ENCODE peak calls at places on chromosomes 12 and 14, in seven cellular contexts. Y is activated B cell treated with CpG ODN at 0.5 μM for 24 hours; N is astrocyte; G is GM04504; I is CD4-positive, alpha-beta memory T cell; C is lung; F is Kasumi-1. T is an unnamed sample.

GRCh38 chr14:71372411-71372838 is 465.2 kb downstream of the PCNX1 start:
- DNase-seq in Y (no peak), N (peak), G (peak), I (no peak), C (no peak), F (no peak), T (peak)

GRCh38 chr12:69151254-69151751 is 88.1 kb upstream of the CPSF6 start:
- DNase-seq in Y (no peak), N (no peak), G (no peak), I (no peak), C (no peak), F (no peak), T (no peak)

GRCh38 chr12:114448618-114448933 is 42.6 kb upstream of the TBX5 start:
- DNase-seq in Y (no peak), N (no peak), G (no peak), I (no peak), C (no peak), F (no peak), T (no peak)

GRCh38 chr12:71748081-71748850 is 6.4 kb upstream of the RAB21 start:
- DNase-seq in Y (no peak), N (no peak), G (no peak), I (no peak), C (no peak), F (no peak), T (no peak)

GRCh38 chr12:103012884-103013283 is 55.4 kb downstream of the ASCL1 start:
- DNase-seq in Y (no peak), N (no peak), G (no peak), I (no peak), C (no peak), F (no peak), T (no peak)

GRCh38 chr14:64801800-64802199 is 77.9 kb downstream of the SPTB start:
- DNase-seq in Y (no peak), N (no peak), G (no peak), I (no peak), C (no peak), F (no peak), T (no peak)

GRCh38 chr12:49703647-49704137 is 3.5 kb downstream of the FMNL3 start:
- DNase-seq in Y (no peak), N (peak), G (no peak), I (no peak), C (no peak), F (peak), T (no peak)

GRCh38 chr14:36579573-36580140 is 2.8 kb downstream of the NKX2-8 start:
- DNase-seq in Y (no peak), N (no peak), G (no peak), I (no peak), C (no peak), F (no peak), T (no peak)

GRCh38 chr14:37655418-37655817 is 60.0 kb downstream of the TTC6 start:
- DNase-seq in Y (no peak), N (peak), G (no peak), I (no peak), C (no peak), F (no peak), T (no peak)

GRCh38 chr14:96805906-96806305 is 8.7 kb downstream of the VRK1 start:
- DNase-seq in Y (no peak), N (no peak), G (no peak), I (no peak), C (no peak), F (no peak), T (no peak)

GRCh38 chr14:46490150-46490769 is 161.3 kb downstream of the RPL10L start:
- DNase-seq in Y (no peak), N (peak), G (no peak), I (no peak), C (no peak), F (peak), T (no peak)

GRCh38 chr12:117986705-117987469 is 18.1 kb upstream of the KSR2 start:
- DNase-seq in Y (no peak), N (peak), G (peak), I (no peak), C (no peak), F (no peak), T (no peak)

GRCh38 chr14:93765032-93765626 is 23.2 kb downstream of the PRIMA1 start:
- DNase-seq in Y (no peak), N (no peak), G (no peak), I (no peak), C (no peak), F (no peak), T (no peak)

GRCh38 chr14:104101086-104101621 is 15.7 kb downstream of the ASPG start:
- DNase-seq in Y (no peak), N (no peak), G (no peak), I (no peak), C (no peak), F (no peak), T (no peak)

GRCh38 chr12:57765003-57765697 is 1.7 kb downstream of the CYP27B1 start:
- DNase-seq in Y (peak), N (no peak), G (no peak), I (no peak), C (no peak), F (peak), T (no peak)

GRCh38 chr14:77376771-77377501 is at the start of the genes SAMD15 and TMED8:
- DNase-seq in Y (peak), N (peak), G (peak), I (peak), C (peak), F (peak), T (peak)

GRCh38 chr12:22624908-22625646 is at the start of gene ETNK1:
- DNase-seq in Y (peak), N (peak), G (peak), I (peak), C (peak), F (peak), T (no peak)

GRCh38 chr12:132257955-132258490 is 71.4 kb downstream of the GALNT9 start:
- DNase-seq in Y (no peak), N (no peak), G (no peak), I (no peak), C (no peak), F (no peak), T (no peak)

GRCh38 chr14:71507681-71508080 is 424.5 kb upstream of the RGS6 start:
- DNase-seq in Y (no peak), N (no peak), G (no peak), I (no peak), C (no peak), F (no peak), T (no peak)

GRCh38 chr14:43729149-43729548 is 777.9 kb downstream of the FSCB start:
- DNase-seq in Y (no peak), N (no peak), G (no peak), I (no peak), C (no peak), F (peak), T (no peak)

GRCh38 chr14:55353686-55354467 is 57.8 kb downstream of the ATG14 start:
- DNase-seq in Y (no peak), N (no peak), G (no peak), I (peak), C (no peak), F (no peak), T (no peak)

GRCh38 chr12:6778212-6778570 is 5.9 kb downstream of the LAG3 start:
- DNase-seq in Y (no peak), N (no peak), G (no peak), I (no peak), C (no peak), F (no peak), T (no peak)

GRCh38 chr14:103616635-103617300 is 12.2 kb upstream of the KLC1 start:
- DNase-seq in Y (no peak), N (no peak), G (no peak), I (no peak), C (no peak), F (no peak), T (no peak)

GRCh38 chr14:100816950-100817901 is 8.7 kb upstream of the MEG3 start:
- DNase-seq in Y (no peak), N (no peak), G (no peak), I (no peak), C (no peak), F (no peak), T (no peak)

GRCh38 chr14:59098377-59098776 is 90.1 kb upstream of the DAAM1 start:
- DNase-seq in Y (no peak), N (peak), G (peak), I (no peak), C (no peak), F (no peak), T (no peak)

GRCh38 chr14:103121846-103122577 is 1.2 kb upstream of the TNFAIP2 start:
- DNase-seq in Y (no peak), N (peak), G (no peak), I (no peak), C (peak), F (peak), T (no peak)

GRCh38 chr12:67414011-67414715 is 145.0 kb downstream of the CAND1 start:
- DNase-seq in Y (no peak), N (no peak), G (no peak), I (no peak), C (no peak), F (no peak), T (no peak)

GRCh38 chr14:71686677-71687076 is 245.6 kb upstream of the RGS6 start:
- DNase-seq in Y (no peak), N (peak), G (peak), I (no peak), C (no peak), F (no peak), T (no peak)

GRCh38 chr14:99860219-99860618 is 67.0 kb downstream of the EML1 start:
- DNase-seq in Y (no peak), N (no peak), G (no peak), I (no peak), C (no peak), F (peak), T (no peak)

GRCh38 chr14:51014086-51014485 is 69.8 kb upstream of the PYGL start:
- DNase-seq in Y (no peak), N (peak), G (peak), I (no peak), C (no peak), F (no peak), T (no peak)

GRCh38 chr14:74619672-74620131 is 7.7 kb upstream of the LTBP2 start:
- DNase-seq in Y (no peak), N (peak), G (peak), I (no peak), C (peak), F (no peak), T (no peak)

GRCh38 chr12:17470460-17470859 is 619.5 kb downstream of the RERGL start:
- DNase-seq in Y (no peak), N (no peak), G (no peak), I (no peak), C (no peak), F (no peak), T (no peak)

GRCh38 chr14:103728141-103728540 is 12.5 kb downstream of the ZFYVE21 start:
- DNase-seq in Y (no peak), N (no peak), G (no peak), I (no peak), C (no peak), F (no peak), T (no peak)

GRCh38 chr12:3202734-3203446 is 125.7 kb downstream of the TSPAN9 start:
- DNase-seq in Y (peak), N (no peak), G (no peak), I (peak), C (peak), F (peak), T (peak)

GRCh38 chr12:42240131-42240750 is 2.2 kb upstream of the YAF2 start:
- DNase-seq in Y (no peak), N (no peak), G (no peak), I (no peak), C (no peak), F (no peak), T (no peak)

GRCh38 chr14:104741803-104742251 is 11.1 kb upstream of the SIVA1 start:
- DNase-seq in Y (no peak), N (no peak), G (no peak), I (no peak), C (no peak), F (no peak), T (no peak)

GRCh38 chr12:58915634-58916033 is 4.7 kb downstream of the LRIG3 start:
- DNase-seq in Y (no peak), N (peak), G (peak), I (no peak), C (no peak), F (no peak), T (no peak)

GRCh38 chr12:95922231-95922630 is 20.2 kb downstream of the CCDC38 start:
- DNase-seq in Y (no peak), N (peak), G (no peak), I (no peak), C (no peak), F (no peak), T (no peak)

GRCh38 chr12:6307521-6307920 is 3.0 kb upstream of the PLEKHG6 start:
- DNase-seq in Y (no peak), N (no peak), G (no peak), I (no peak), C (no peak), F (peak), T (no peak)